ENCODE peak calls at places on chromosomes 3 and 15, in seven cellular contexts. One of them, this sample, is unnamed.

GRCh38 chr15:24761704-24762302 is 86.2 kb downstream of the NPAP1 start:
- DNase-seq in activated gamma-delta T cell treated with anti-CD3 and anti-CD28 coated beads, Interleukin-2, amount 50 U/mL, for 16 hours: no peak
- DNase-seq in CD4-positive, alpha-beta T cell: no peak
- DNase-seq in activated naive CD4-positive, alpha-beta T cell: no peak
- DNase-seq in GM23338: peak
- DNase-seq in endothelial cell: no peak
- DNase-seq in CD14-positive monocyte: no peak
- DNase-seq in this sample: no peak

GRCh38 chr3:129611812-129612349 is 5.4 kb upstream of the PLXND1 start:
- DNase-seq in CD14-positive monocyte: no peak
- DNase-seq in activated gamma-delta T cell treated with anti-CD3 and anti-CD28 coated beads, Interleukin-2, amount 50 U/mL, for 16 hours: no peak
- DNase-seq in CD4-positive, alpha-beta T cell: no peak
- DNase-seq in endothelial cell: no peak
- DNase-seq in activated naive CD4-positive, alpha-beta T cell: no peak
- DNase-seq in GM23338: peak
- DNase-seq in this sample: peak

GRCh38 chr3:94645790-94646189 is 582.9 kb downstream of the NSUN3 start:
- DNase-seq in GM23338: no peak
- DNase-seq in endothelial cell: no peak
- DNase-seq in activated naive CD4-positive, alpha-beta T cell: no peak
- DNase-seq in CD4-positive, alpha-beta T cell: no peak
- DNase-seq in CD14-positive monocyte: no peak
- DNase-seq in activated gamma-delta T cell treated with anti-CD3 and anti-CD28 coated beads, Interleukin-2, amount 50 U/mL, for 16 hours: no peak
- DNase-seq in this sample: no peak

GRCh38 chr3:120203016-120203415 is 82.0 kb downstream of the GPR156 start:
- DNase-seq in endothelial cell: no peak
- DNase-seq in activated gamma-delta T cell treated with anti-CD3 and anti-CD28 coated beads, Interleukin-2, amount 50 U/mL, for 16 hours: no peak
- DNase-seq in CD4-positive, alpha-beta T cell: no peak
- DNase-seq in activated naive CD4-positive, alpha-beta T cell: no peak
- DNase-seq in CD14-positive monocyte: no peak
- DNase-seq in GM23338: peak
- DNase-seq in this sample: no peak

GRCh38 chr3:25040739-25041138 is 387.3 kb upstream of the RARB start:
- DNase-seq in activated gamma-delta T cell treated with anti-CD3 and anti-CD28 coated beads, Interleukin-2, amount 50 U/mL, for 16 hours: no peak
- DNase-seq in activated naive CD4-positive, alpha-beta T cell: no peak
- DNase-seq in endothelial cell: no peak
- DNase-seq in CD14-positive monocyte: no peak
- DNase-seq in GM23338: no peak
- DNase-seq in CD4-positive, alpha-beta T cell: no peak
- DNase-seq in this sample: no peak

GRCh38 chr3:33441322-33441976 is 1.2 kb upstream of the UBP1 start:
- DNase-seq in endothelial cell: no peak
- DNase-seq in GM23338: no peak
- DNase-seq in CD4-positive, alpha-beta T cell: no peak
- DNase-seq in activated naive CD4-positive, alpha-beta T cell: no peak
- DNase-seq in activated gamma-delta T cell treated with anti-CD3 and anti-CD28 coated beads, Interleukin-2, amount 50 U/mL, for 16 hours: no peak
- DNase-seq in CD14-positive monocyte: no peak
- DNase-seq in this sample: no peak

GRCh38 chr3:110311526-110311925 is 760.1 kb upstream of the NECTIN3 start:
- DNase-seq in activated gamma-delta T cell treated with anti-CD3 and anti-CD28 coated beads, Interleukin-2, amount 50 U/mL, for 16 hours: no peak
- DNase-seq in endothelial cell: no peak
- DNase-seq in GM23338: no peak
- DNase-seq in CD4-positive, alpha-beta T cell: no peak
- DNase-seq in CD14-positive monocyte: no peak
- DNase-seq in activated naive CD4-positive, alpha-beta T cell: no peak
- DNase-seq in this sample: no peak

GRCh38 chr15:38195191-38195901 is 57.3 kb upstream of the SPRED1 start:
- DNase-seq in CD4-positive, alpha-beta T cell: no peak
- DNase-seq in endothelial cell: no peak
- DNase-seq in CD14-positive monocyte: no peak
- DNase-seq in activated naive CD4-positive, alpha-beta T cell: no peak
- DNase-seq in activated gamma-delta T cell treated with anti-CD3 and anti-CD28 coated beads, Interleukin-2, amount 50 U/mL, for 16 hours: no peak
- DNase-seq in GM23338: no peak
- DNase-seq in this sample: no peak

GRCh38 chr3:72384602-72385001 is 463.6 kb downstream of the SHQ1 start:
- DNase-seq in activated naive CD4-positive, alpha-beta T cell: no peak
- DNase-seq in GM23338: no peak
- DNase-seq in CD14-positive monocyte: no peak
- DNase-seq in activated gamma-delta T cell treated with anti-CD3 and anti-CD28 coated beads, Interleukin-2, amount 50 U/mL, for 16 hours: no peak
- DNase-seq in endothelial cell: no peak
- DNase-seq in CD4-positive, alpha-beta T cell: no peak
- DNase-seq in this sample: no peak

GRCh38 chr3:123315271-123315595 is 113.5 kb downstream of the SEC22A start:
- DNase-seq in CD14-positive monocyte: no peak
- DNase-seq in activated naive CD4-positive, alpha-beta T cell: no peak
- DNase-seq in CD4-positive, alpha-beta T cell: no peak
- DNase-seq in GM23338: no peak
- DNase-seq in endothelial cell: no peak
- DNase-seq in activated gamma-delta T cell treated with anti-CD3 and anti-CD28 coated beads, Interleukin-2, amount 50 U/mL, for 16 hours: no peak
- DNase-seq in this sample: no peak

GRCh38 chr3:67614195-67614594 is 40.2 kb downstream of the SUCLG2 start:
- DNase-seq in activated gamma-delta T cell treated with anti-CD3 and anti-CD28 coated beads, Interleukin-2, amount 50 U/mL, for 16 hours: no peak
- DNase-seq in GM23338: peak
- DNase-seq in CD14-positive monocyte: no peak
- DNase-seq in activated naive CD4-positive, alpha-beta T cell: no peak
- DNase-seq in CD4-positive, alpha-beta T cell: no peak
- DNase-seq in endothelial cell: no peak
- DNase-seq in this sample: peak

GRCh38 chr15:39404767-39405173 is 176.1 kb upstream of the THBS1 start:
- DNase-seq in endothelial cell: no peak
- DNase-seq in activated naive CD4-positive, alpha-beta T cell: no peak
- DNase-seq in CD14-positive monocyte: no peak
- DNase-seq in GM23338: no peak
- DNase-seq in activated gamma-delta T cell treated with anti-CD3 and anti-CD28 coated beads, Interleukin-2, amount 50 U/mL, for 16 hours: no peak
- DNase-seq in CD4-positive, alpha-beta T cell: no peak
- DNase-seq in this sample: no peak

GRCh38 chr3:47512416-47513124 is 942 bp downstream of the ELP6 start:
- DNase-seq in CD14-positive monocyte: no peak
- DNase-seq in endothelial cell: peak
- DNase-seq in activated naive CD4-positive, alpha-beta T cell: no peak
- DNase-seq in GM23338: peak
- DNase-seq in CD4-positive, alpha-beta T cell: peak
- DNase-seq in activated gamma-delta T cell treated with anti-CD3 and anti-CD28 coated beads, Interleukin-2, amount 50 U/mL, for 16 hours: no peak
- DNase-seq in this sample: peak

GRCh38 chr3:42336103-42336502 is 70.1 kb upstream of the CCK start:
- DNase-seq in activated naive CD4-positive, alpha-beta T cell: no peak
- DNase-seq in CD14-positive monocyte: no peak
- DNase-seq in CD4-positive, alpha-beta T cell: no peak
- DNase-seq in endothelial cell: no peak
- DNase-seq in GM23338: no peak
- DNase-seq in activated gamma-delta T cell treated with anti-CD3 and anti-CD28 coated beads, Interleukin-2, amount 50 U/mL, for 16 hours: no peak
- DNase-seq in this sample: no peak

GRCh38 chr15:35319354-35319753 is 226.6 kb downstream of the DPH6 start:
- DNase-seq in GM23338: no peak
- DNase-seq in CD4-positive, alpha-beta T cell: no peak
- DNase-seq in CD14-positive monocyte: no peak
- DNase-seq in activated naive CD4-positive, alpha-beta T cell: no peak
- DNase-seq in endothelial cell: no peak
- DNase-seq in activated gamma-delta T cell treated with anti-CD3 and anti-CD28 coated beads, Interleukin-2, amount 50 U/mL, for 16 hours: no peak
- DNase-seq in this sample: no peak

GRCh38 chr15:39066677-39067076 is 502.1 kb upstream of the RASGRP1 start:
- DNase-seq in CD14-positive monocyte: no peak
- DNase-seq in activated gamma-delta T cell treated with anti-CD3 and anti-CD28 coated beads, Interleukin-2, amount 50 U/mL, for 16 hours: no peak
- DNase-seq in GM23338: no peak
- DNase-seq in endothelial cell: no peak
- DNase-seq in CD4-positive, alpha-beta T cell: no peak
- DNase-seq in activated naive CD4-positive, alpha-beta T cell: no peak
- DNase-seq in this sample: no peak

GRCh38 chr3:4720316-4721075 is 227.3 kb downstream of the ITPR1 start:
- DNase-seq in activated naive CD4-positive, alpha-beta T cell: no peak
- DNase-seq in endothelial cell: peak
- DNase-seq in CD14-positive monocyte: no peak
- DNase-seq in GM23338: peak
- DNase-seq in activated gamma-delta T cell treated with anti-CD3 and anti-CD28 coated beads, Interleukin-2, amount 50 U/mL, for 16 hours: no peak
- DNase-seq in CD4-positive, alpha-beta T cell: no peak
- DNase-seq in this sample: peak

GRCh38 chr3:192409838-192410683 is 317.3 kb downstream of the FGF12 start:
- DNase-seq in endothelial cell: peak
- DNase-seq in GM23338: peak
- DNase-seq in CD14-positive monocyte: no peak
- DNase-seq in activated gamma-delta T cell treated with anti-CD3 and anti-CD28 coated beads, Interleukin-2, amount 50 U/mL, for 16 hours: no peak
- DNase-seq in activated naive CD4-positive, alpha-beta T cell: no peak
- DNase-seq in CD4-positive, alpha-beta T cell: no peak
- DNase-seq in this sample: peak

GRCh38 chr3:120162400-120162799 is 68.2 kb upstream of the GSK3B start:
- DNase-seq in endothelial cell: no peak
- DNase-seq in activated gamma-delta T cell treated with anti-CD3 and anti-CD28 coated beads, Interleukin-2, amount 50 U/mL, for 16 hours: no peak
- DNase-seq in CD14-positive monocyte: no peak
- DNase-seq in GM23338: no peak
- DNase-seq in activated naive CD4-positive, alpha-beta T cell: no peak
- DNase-seq in CD4-positive, alpha-beta T cell: no peak
- DNase-seq in this sample: no peak

GRCh38 chr3:38458796-38459498 is 5.3 kb downstream of the ACVR2B start:
- DNase-seq in activated naive CD4-positive, alpha-beta T cell: no peak
- DNase-seq in CD4-positive, alpha-beta T cell: no peak
- DNase-seq in GM23338: no peak
- DNase-seq in activated gamma-delta T cell treated with anti-CD3 and anti-CD28 coated beads, Interleukin-2, amount 50 U/mL, for 16 hours: no peak
- DNase-seq in endothelial cell: no peak
- DNase-seq in CD14-positive monocyte: no peak
- DNase-seq in this sample: no peak

GRCh38 chr3:129413687-129414506 is 14.5 kb downstream of the EFCAB12 start:
- DNase-seq in activated naive CD4-positive, alpha-beta T cell: no peak
- DNase-seq in CD4-positive, alpha-beta T cell: no peak
- DNase-seq in endothelial cell: no peak
- DNase-seq in activated gamma-delta T cell treated with anti-CD3 and anti-CD28 coated beads, Interleukin-2, amount 50 U/mL, for 16 hours: no peak
- DNase-seq in GM23338: no peak
- DNase-seq in CD14-positive monocyte: no peak
- DNase-seq in this sample: peak